ENCODE peak calls at places on chromosomes 2 and 18, in eight cellular contexts. O, N, D, C, Q, F, A and X are unnamed samples.

GRCh38 chr18:60826346-60826745 is 453.8 kb upstream of the MC4R start:
- DNase-seq in D (no peak), A (no peak), C (no peak), Q (no peak), O (no peak), F (no peak), N (no peak), X (no peak)

GRCh38 chr18:48459016-48459415 is 49.8 kb upstream of the ZBTB7C start:
- DNase-seq in A (no peak), C (peak; percentile 18), D (no peak), N (no peak), O (no peak), F (no peak), Q (no peak), X (no peak)

GRCh38 chr18:24987271-24987932 is 364.6 kb downstream of the ZNF521 start:
- DNase-seq in A (no peak), C (no peak), Q (peak; percentile 21), O (no peak), F (no peak), N (no peak), D (no peak), X (no peak)

GRCh38 chr18:59502899-59503245 is 143.8 kb upstream of the LMAN1 start:
- DNase-seq in C (no peak), A (no peak), N (no peak), F (no peak), Q (no peak), O (no peak), D (peak; percentile 27), X (no peak)

GRCh38 chr2:85419009-85419711 is 646 bp downstream of the SH2D6 start:
- DNase-seq in N (no peak), A (no peak), Q (no peak), C (no peak), D (no peak), F (no peak), O (no peak), X (no peak)

GRCh38 chr2:101751875-101752619 is 54.5 kb downstream of the MAP4K4 start:
- DNase-seq in D (no peak), Q (no peak), O (no peak), N (no peak), A (no peak), F (no peak), C (no peak), X (no peak)

GRCh38 chr2:199624958-199625357 is 167.2 kb upstream of the SATB2 start:
- DNase-seq in N (no peak), F (no peak), C (no peak), D (no peak), O (no peak), A (no peak), Q (no peak), X (no peak)

GRCh38 chr2:180943275-180943674 is 37.1 kb upstream of the UBE2E3 start:
- DNase-seq in N (no peak), C (no peak), F (no peak), Q (no peak), A (no peak), D (no peak), O (no peak), X (no peak)

GRCh38 chr2:113211226-113212105 is 37.7 kb downstream of the PSD4 start:
- DNase-seq in D (no peak), Q (no peak), C (no peak), F (no peak), O (no peak), A (no peak), N (no peak), X (no peak)

GRCh38 chr18:36095936-36096519 is 28.7 kb upstream of the RPRD1A start:
- DNase-seq in Q (no peak), F (peak; percentile 82), A (peak; percentile 49), C (peak; percentile 18), O (no peak), N (no peak), D (no peak), X (no peak)

GRCh38 chr2:159797468-159798375 is at the start of gene CD302:
- DNase-seq in A (peak; percentile 68), N (peak; percentile 57), C (no peak), D (peak; percentile 29), O (no peak), F (peak; percentile 67), Q (peak; percentile 63), X (peak; percentile 76)

GRCh38 chr18:9696701-9697100 is 11.4 kb upstream of the RAB31 start:
- DNase-seq in D (no peak), N (no peak), C (no peak), A (no peak), Q (no peak), F (no peak), O (no peak), X (no peak)

GRCh38 chr2:190637331-190637734 is 11.6 kb upstream of the NAB1 start:
- DNase-seq in F (no peak), A (no peak), N (no peak), C (no peak), O (no peak), Q (no peak), D (no peak), X (no peak)